ENCODE peak calls at places on chromosomes 5 and 9, in eight cellular contexts. M is A549; I is heart left ventricle; Z is CD8-positive, alpha-beta memory T cell; W is PC-3; T is mammary epithelial cell; P is esophagus muscularis mucosa; C is aorta. F is an unnamed sample. For H3K9me3, the result is how much of the 10 kb centered on the place peaks cover.

GRCh38 chr9:86041331-86041741 is 58.0 kb downstream of the GOLM1 start:
- DNase-seq in M (no peak), I (no peak), Z (no peak), W (no peak), T (no peak), P (no peak), C (no peak), F (no peak)

GRCh38 chr5:135651156-135651555 is 72.4 kb upstream of the CXCL14 start:
- DNase-seq in M (no peak), I (no peak), Z (no peak), W (peak), T (peak), P (no peak), C (no peak), F (no peak)

GRCh38 chr9:112033237-112034215 is 136.9 kb downstream of the UGCG start:
- DNase-seq in M (no peak), I (no peak), Z (no peak), W (no peak), T (no peak), P (no peak), C (no peak), F (no peak)

GRCh38 chr5:56172225-56172624 is 60.9 kb downstream of the ANKRD55 start:
- DNase-seq in M (no peak), I (no peak), Z (no peak), W (peak), T (no peak), P (no peak), C (no peak), F (no peak)

GRCh38 chr9:112145886-112146285 is 29.2 kb downstream of the SUSD1 start:
- DNase-seq in M (no peak), I (no peak), Z (no peak), W (peak), T (peak), P (no peak), C (no peak), F (no peak)

GRCh38 chr9:124054671-124055212 is 43.2 kb downstream of the LHX2 start:
- DNase-seq in M (no peak), I (no peak), Z (no peak), W (peak), T (peak), P (no peak), C (no peak), F (no peak)

GRCh38 chr9:94150890-94151660 is 66.8 kb downstream of the PTPDC1 start:
- DNase-seq in M (no peak), I (no peak), Z (no peak), W (no peak), T (no peak), P (peak), C (no peak), F (no peak)

GRCh38 chr9:131423171-131423581 is 29.3 kb downstream of the PRRC2B start:
- DNase-seq in M (peak), I (peak), Z (no peak), W (peak), T (peak), P (no peak), C (peak), F (peak)

GRCh38 chr9:114417511-114417910 is 29.7 kb upstream of the AKNA start:
- DNase-seq in M (no peak), I (no peak), Z (no peak), W (peak), T (peak), P (no peak), C (no peak), F (no peak)

GRCh38 chr9:89814340-89815040 is 209.7 kb downstream of the GADD45G start:
- DNase-seq in M (no peak), I (no peak), Z (no peak), W (no peak), T (no peak), P (no peak), C (no peak), F (no peak)

GRCh38 chr9:131625388-131625787 is 80.1 kb downstream of the PRRT1B start:
- DNase-seq in M (no peak), I (no peak), Z (no peak), W (no peak), T (no peak), P (no peak), C (no peak), F (peak)

GRCh38 chr9:35675204-35675603 is 1.5 kb downstream of the CA9 start:
- DNase-seq in M (no peak), I (no peak), Z (no peak), W (no peak), T (no peak), P (no peak), C (no peak), F (peak)

GRCh38 chr9:122661416-122661815 is at the start of gene OR1L1:
- DNase-seq in M (no peak), I (no peak), Z (no peak), W (no peak), T (no peak), P (no peak), C (no peak), F (no peak)
- H3K9me3 ChIP-seq in M (under half), I (under half), Z (under half), W (under half), T (under half), P (under half), C (under half), F (under half)

GRCh38 chr5:60510663-60511062 is 189.3 kb downstream of the DEPDC1B start:
- DNase-seq in M (no peak), I (no peak), Z (no peak), W (no peak), T (no peak), P (no peak), C (no peak), F (no peak)

GRCh38 chr5:60509519-60509918 is 190.4 kb downstream of the DEPDC1B start:
- DNase-seq in M (no peak), I (no peak), Z (no peak), W (no peak), T (no peak), P (no peak), C (no peak), F (no peak)

GRCh38 chr5:60514152-60514551 is 185.8 kb downstream of the DEPDC1B start:
- DNase-seq in M (no peak), I (no peak), Z (no peak), W (no peak), T (no peak), P (no peak), C (no peak), F (no peak)

GRCh38 chr5:60507687-60508086 is 192.3 kb downstream of the DEPDC1B start:
- DNase-seq in M (no peak), I (no peak), Z (no peak), W (no peak), T (no peak), P (no peak), C (no peak), F (no peak)

GRCh38 chr5:60510049-60510448 is 189.9 kb downstream of the DEPDC1B start:
- DNase-seq in M (no peak), I (no peak), Z (no peak), W (no peak), T (no peak), P (no peak), C (no peak), F (no peak)
- H3K4me3 ChIP-seq in M (no peak), I (no peak), Z (no peak), W (no peak), T (no peak), P (no peak), C (no peak), F (no peak)

GRCh38 chr9:135896626-135897025 is 10.7 kb downstream of the CAMSAP1 start:
- DNase-seq in M (no peak), I (no peak), Z (no peak), W (no peak), T (no peak), P (no peak), C (no peak), F (no peak)

GRCh38 chr9:135896205-135896604 is 11.1 kb downstream of the CAMSAP1 start:
- DNase-seq in M (no peak), I (no peak), Z (no peak), W (no peak), T (no peak), P (no peak), C (no peak), F (no peak)

GRCh38 chr9:135901826-135902225 is 5.5 kb downstream of the CAMSAP1 start:
- DNase-seq in M (no peak), I (no peak), Z (no peak), W (no peak), T (no peak), P (no peak), C (no peak), F (no peak)

GRCh38 chr9:135901036-135901758 is 6.1 kb downstream of the CAMSAP1 start:
- DNase-seq in M (no peak), I (no peak), Z (no peak), W (no peak), T (no peak), P (no peak), C (no peak), F (no peak)

DNA sequence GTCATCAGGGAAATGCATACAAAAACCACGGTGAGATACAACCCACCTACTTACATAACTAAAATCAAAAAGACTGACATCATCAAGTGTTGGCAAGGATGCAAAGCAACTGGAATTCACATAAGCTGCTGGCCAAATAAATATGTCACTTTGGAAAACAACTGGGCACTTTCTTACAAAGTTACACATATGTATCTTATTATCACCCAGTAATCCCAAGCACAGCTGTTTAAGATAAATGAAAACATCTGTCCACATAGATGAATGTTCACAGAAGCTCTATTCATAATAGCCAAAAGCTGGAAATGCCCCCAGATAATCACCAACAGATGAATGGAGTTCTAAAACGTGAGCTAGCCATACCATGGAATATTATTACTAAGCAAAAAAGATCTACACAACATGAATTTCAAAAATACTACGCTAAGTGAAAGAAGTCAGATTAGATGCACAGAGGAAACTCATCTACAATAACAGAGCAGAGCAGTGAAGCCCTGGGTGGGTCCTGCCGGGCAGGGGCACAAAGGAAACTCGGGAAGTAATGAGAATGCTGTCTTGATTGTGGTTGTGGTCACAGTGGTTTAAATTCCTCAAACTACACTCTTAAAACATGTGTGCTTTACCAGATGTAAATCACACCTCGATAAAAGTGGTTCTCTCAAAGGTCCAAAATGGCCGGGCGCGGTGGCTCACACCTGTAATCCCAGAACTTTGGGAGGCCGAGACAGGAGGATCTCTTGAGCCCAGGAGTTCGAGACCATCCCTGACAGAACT is 8.5 kb downstream of the CAMSAP1 start:
- DNase-seq in M (no peak), I (no peak), Z (no peak), W (peak), T (no peak), P (no peak), C (no peak), F (no peak)
- H3K9me3 ChIP-seq in M (under half), I (under half), Z (under half), W (under half), T (under half), P (under half), C (under half), F (under half)

GRCh38 chr9:137252555-137253506 is 1.7 kb downstream of the STPG3 start:
- DNase-seq in M (no peak), I (no peak), Z (no peak), W (no peak), T (no peak), P (no peak), C (no peak), F (no peak)

GRCh38 chr9:137253717-137254623 is 1.2 kb upstream of the NELFB start:
- DNase-seq in M (no peak), I (no peak), Z (no peak), W (no peak), T (no peak), P (no peak), C (no peak), F (no peak)

GRCh38 chr9:137251194-137251461 is at the start of gene STPG3:
- DNase-seq in M (no peak), I (no peak), Z (no peak), W (no peak), T (no peak), P (no peak), C (no peak), F (no peak)

GRCh38 chr9:137250329-137251193 is 525 bp upstream of the STPG3 start:
- DNase-seq in M (no peak), I (no peak), Z (no peak), W (no peak), T (no peak), P (no peak), C (no peak), F (no peak)

DNA sequence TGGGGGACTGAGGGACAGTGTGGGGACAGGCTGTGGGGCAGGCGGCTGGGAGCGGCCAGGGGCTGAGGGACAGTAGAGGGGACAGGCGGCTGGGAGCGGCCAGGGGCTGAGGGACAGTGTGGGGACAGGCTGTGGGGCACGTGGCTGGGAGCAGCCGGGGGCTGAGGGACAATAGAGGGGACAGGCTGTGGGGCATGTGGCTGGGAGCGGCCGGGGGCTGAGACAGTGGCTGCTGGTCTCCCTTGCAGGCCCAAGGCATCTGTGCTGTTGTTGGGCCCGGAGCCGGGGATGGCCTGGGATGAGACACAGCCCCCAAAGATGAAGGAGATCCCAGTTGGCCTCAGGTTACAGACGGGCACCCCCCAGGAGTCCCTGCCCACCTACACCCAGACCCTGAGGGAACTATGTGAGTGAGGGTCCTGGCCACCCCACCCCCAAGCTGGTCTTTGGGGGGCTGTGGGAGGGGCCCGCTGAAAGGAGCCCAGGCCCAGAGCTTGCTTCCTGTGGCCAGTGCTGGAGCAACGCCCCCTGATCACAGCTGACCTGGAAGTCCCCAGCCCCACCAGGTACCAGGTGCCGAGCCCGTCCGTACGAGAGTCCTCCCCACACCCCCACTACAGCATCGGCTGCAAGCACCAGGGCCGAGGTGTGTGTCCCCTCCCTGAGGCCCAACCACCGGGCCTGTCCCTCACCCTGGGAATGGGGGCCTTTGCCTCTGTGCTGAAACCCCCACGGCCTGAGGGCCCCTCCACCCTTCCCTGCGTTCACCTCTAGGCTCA is 593 bp downstream of the STPG3 start:
- DNase-seq in M (no peak), I (no peak), Z (no peak), W (no peak), T (no peak), P (no peak), C (no peak), F (no peak)
- H3K4me3 ChIP-seq in M (no peak), I (no peak), Z (no peak), W (no peak), T (no peak), P (no peak), C (no peak), F (no peak)

GRCh38 chr9:1202512-1203285 is 152.5 kb downstream of the DMRT2 start:
- DNase-seq in M (no peak), I (no peak), Z (no peak), W (no peak), T (no peak), P (no peak), C (no peak), F (no peak)

GRCh38 chr9:1200847-1201251 is 150.7 kb downstream of the DMRT2 start:
- DNase-seq in M (no peak), I (peak), Z (no peak), W (no peak), T (no peak), P (no peak), C (no peak), F (no peak)

GRCh38 chr9:1198085-1198484 is 147.9 kb downstream of the DMRT2 start:
- DNase-seq in M (no peak), I (no peak), Z (no peak), W (peak), T (peak), P (peak), C (no peak), F (no peak)

GRCh38 chr9:1201262-1201661 is 151.1 kb downstream of the DMRT2 start:
- DNase-seq in M (no peak), I (no peak), Z (no peak), W (no peak), T (no peak), P (no peak), C (no peak), F (no peak)
- H3K9me3 ChIP-seq in M (under half), I (under half), Z (under half), W (under half), T (under half), P (under half), C (under half), F (under half)

DNA sequence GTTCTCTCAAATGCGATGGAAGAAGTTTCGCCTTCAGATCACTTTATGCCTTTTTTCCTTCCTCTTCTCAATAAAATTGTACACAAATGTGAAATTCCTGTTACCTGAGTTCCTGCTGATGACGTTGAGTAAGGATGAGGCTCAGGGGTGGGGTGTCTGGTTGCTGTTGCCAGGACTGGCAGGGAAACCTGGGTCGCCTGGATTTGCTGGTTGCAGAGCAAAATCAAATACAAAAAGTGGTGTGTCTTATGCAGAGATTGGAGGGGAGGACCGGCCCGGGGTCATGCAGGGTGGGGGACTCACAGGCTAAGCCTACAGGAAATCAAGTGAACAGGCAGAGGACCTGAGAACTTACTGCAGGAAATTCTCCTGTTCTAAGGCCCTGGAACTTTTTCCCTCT is 39.2 kb downstream of the ANXA2R start:
- DNase-seq in M (no peak), I (no peak), Z (no peak), W (no peak), T (no peak), P (no peak), C (no peak), F (no peak)
- H3K4me3 ChIP-seq in M (peak), I (no peak), Z (no peak), W (no peak), T (no peak), P (no peak), C (no peak), F (no peak)

GRCh38 chr9:96738147-96739027 is 39.5 kb downstream of the ZNF510 start:
- DNase-seq in M (no peak), I (no peak), Z (no peak), W (no peak), T (no peak), P (no peak), C (no peak), F (no peak)

DNA sequence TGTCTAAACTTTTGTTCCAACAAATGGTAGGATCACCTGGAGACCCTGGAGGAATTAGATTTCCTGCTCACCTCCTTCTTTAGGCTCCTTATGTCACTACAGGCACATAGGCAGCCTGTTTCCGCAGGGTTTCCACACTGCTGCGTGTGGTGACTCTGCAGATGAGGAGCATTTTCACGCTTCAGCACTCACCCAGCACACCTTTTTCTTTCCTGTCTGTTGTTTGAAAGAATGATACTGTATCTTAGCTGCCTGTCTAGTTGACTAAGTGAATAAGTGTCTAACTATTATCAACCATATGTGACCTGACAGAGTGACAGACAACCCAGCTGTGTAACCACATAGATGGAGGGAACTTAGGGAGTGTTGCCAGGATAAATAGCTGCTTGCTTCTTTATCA is 36.1 kb downstream of the ZNF510 start:
- DNase-seq in M (no peak), I (no peak), Z (no peak), W (no peak), T (no peak), P (no peak), C (no peak), F (no peak)
- H3K9me3 ChIP-seq in M (half or more), I (under half), Z (under half), W (under half), T (under half), P (under half), C (under half), F (under half)

GRCh38 chr5:1644810-1645571 is 121.2 kb upstream of the LPCAT1 start:
- DNase-seq in M (peak), I (peak), Z (peak), W (peak), T (peak), P (no peak), C (peak), F (peak)
- H3K4me3 ChIP-seq in M (peak), I (no peak), Z (no peak), W (peak), T (no peak), P (peak), C (no peak), F (peak)